ENCODE peak calls at places on chromosomes 3 and 15, in six cellular contexts. Z is lung, C is astrocyte, S is upper lobe of right lung, W is right cardiac atrium, N is heart right ventricle. R is an unnamed sample.

GRCh38 chr3:48952510-48953118 is 34.0 kb downstream of the ARIH2 start:
- DNase-seq in N (peak; percentile 22), W (no peak), S (no peak), Z (peak; percentile 33), C (no peak), R (peak; percentile 32)

GRCh38 chr3:148466143-148466542 is 231.6 kb upstream of the AGTR1 start:
- DNase-seq in Z (no peak), N (no peak), C (peak; percentile 80), W (no peak), S (no peak), R (peak; percentile 12)

GRCh38 chr3:189316296-189317019 is 144.7 kb downstream of the TPRG1 start:
- DNase-seq in Z (peak; percentile 47), N (no peak), W (no peak), S (no peak), C (no peak), R (peak; percentile 90)

GRCh38 chr3:107461721-107462120 is 61.0 kb upstream of the BBX start:
- DNase-seq in N (no peak), C (no peak), Z (no peak), W (no peak), S (no peak), R (no peak)

GRCh38 chr15:28260722-28261121 is 61.3 kb downstream of the HERC2 start:
- DNase-seq in Z (no peak), C (no peak), S (no peak), W (peak; percentile 75), N (peak; percentile 13), R (no peak)

GRCh38 chr3:20999661-21000060 is 751.3 kb downstream of the ZNF385D start:
- DNase-seq in Z (no peak), C (peak; percentile 60), N (no peak), S (no peak), W (no peak), R (no peak)

GRCh38 chr3:194906229-194906629 is 220.5 kb downstream of the FAM43A start:
- DNase-seq in C (peak; percentile 56), S (no peak), W (no peak), Z (peak; percentile 24), N (no peak), R (peak; percentile 79)

GRCh38 chr3:16600771-16601538 is 4.3 kb downstream of the DAZL start:
- DNase-seq in W (peak; percentile 93), N (peak; percentile 82), Z (peak; percentile 72), C (peak; percentile 50), S (peak; percentile 80), R (peak; percentile 60)

GRCh38 chr3:47669026-47669749 is 90.5 kb upstream of the CSPG5 start:
- DNase-seq in S (no peak), W (no peak), Z (no peak), N (no peak), C (peak; percentile 42), R (no peak)

GRCh38 chr3:123076112-123076495 is 9.3 kb downstream of the PDIA5 start:
- DNase-seq in Z (no peak), C (no peak), N (no peak), W (no peak), S (no peak), R (no peak)

GRCh38 chr3:123076496-123077418 is 9.9 kb downstream of the PDIA5 start:
- DNase-seq in S (peak; percentile 72), W (peak; percentile 88), Z (peak; percentile 67), C (no peak), N (peak; percentile 77), R (no peak)

GRCh38 chr3:123075359-123075758 is 8.5 kb downstream of the PDIA5 start:
- DNase-seq in C (no peak), Z (no peak), N (no peak), S (no peak), W (no peak), R (no peak)

GRCh38 chr3:123080864-123081562 is 14.2 kb downstream of the PDIA5 start:
- DNase-seq in Z (no peak), N (no peak), S (no peak), C (no peak), W (peak; percentile 21), R (no peak)

GRCh38 chr3:123078101-123078500 is 11.3 kb downstream of the PDIA5 start:
- DNase-seq in W (no peak), N (no peak), C (no peak), S (no peak), Z (no peak), R (no peak)
- H3K27ac ChIP-seq in W (no peak overlapping the region), N (no peak overlapping the region), C (no peak overlapping the region), S (no peak overlapping the region), Z (no peak overlapping the region), R (no peak overlapping the region)

DNA sequence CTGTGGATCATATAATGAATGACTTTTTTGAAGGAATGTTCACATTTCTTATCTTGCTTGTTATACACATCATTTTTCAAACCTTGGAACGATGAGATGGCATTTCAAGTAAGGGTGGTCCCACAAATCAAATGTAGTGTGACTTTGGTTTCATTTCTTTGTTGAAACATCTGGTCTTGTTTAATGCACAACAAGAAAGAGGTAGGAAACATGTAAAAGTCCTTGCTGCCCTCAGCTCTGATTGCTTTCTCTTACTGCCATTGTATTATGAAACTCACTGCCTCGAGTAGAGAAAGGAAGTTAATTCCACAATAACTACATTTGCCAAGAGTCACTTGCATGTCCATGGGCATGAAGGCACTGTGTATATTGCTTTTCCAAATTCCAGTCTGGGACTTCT is 32.2 kb downstream of the RBMS3 start:
- DNase-seq in N (no peak), Z (no peak), C (peak; percentile 48), W (no peak), S (no peak), R (no peak)
- H3K27ac ChIP-seq in N (no peak overlapping the region), Z (no peak overlapping the region), C (no peak overlapping the region), W (no peak overlapping the region), S (no peak overlapping the region), R (no peak overlapping the region)

GRCh38 chr15:50712018-50712417 is 25.4 kb upstream of the TRPM7 start:
- DNase-seq in W (no peak), C (no peak), N (no peak), S (no peak), Z (no peak), R (no peak)
- H3K27ac ChIP-seq in W (no peak overlapping the region), C (no peak overlapping the region), N (peak overlapping the region; percentile 62), S (no peak overlapping the region), Z (no peak overlapping the region), R (no peak overlapping the region)

GRCh38 chr15:75455982-75456531 is 4.6 kb upstream of the SIN3A start:
- DNase-seq in W (no peak), S (peak; percentile 79), Z (peak; percentile 56), N (no peak), C (peak; percentile 62), R (peak; percentile 53)
- H3K27ac ChIP-seq in W (peak overlapping the region; percentile 76), S (peak overlapping the region; percentile 93), Z (peak overlapping the region; percentile 73), N (peak overlapping the region; percentile 99), C (peak overlapping the region; percentile 91), R (peak overlapping the region; percentile 71)

GRCh38 chr3:149954812-149955211 is 15.9 kb downstream of the PFN2 start:
- DNase-seq in Z (no peak), S (no peak), N (no peak), W (no peak), C (no peak), R (no peak)
- H3K27ac ChIP-seq in Z (no peak overlapping the region), S (no peak overlapping the region), N (no peak overlapping the region), W (no peak overlapping the region), C (no peak overlapping the region), R (no peak overlapping the region)

R was measured in PC-9.